ENCODE peak calls at places on chromosomes 13 and 19, in five cellular contexts. One of them, this sample, is unnamed. For H3K27me3, the result is how much of the 10 kb centered on the place peaks cover.

GRCh38 chr13:36088001-36088400 is 43.2 kb downstream of the DCLK1 start:
- DNase-seq in fibroblast of lung: peak
- DNase-seq in IMR-90: no peak
- DNase-seq in H1: no peak
- DNase-seq in HepG2: no peak
- DNase-seq in this sample: no peak

GRCh38 chr13:25018729-25019115 is 77.2 kb upstream of the PABPC3 start:
- DNase-seq in fibroblast of lung: no peak
- DNase-seq in IMR-90: no peak
- DNase-seq in H1: no peak
- DNase-seq in HepG2: no peak
- DNase-seq in this sample: no peak

GRCh38 chr13:25752957-25753540 is 298.8 kb downstream of the SHISA2 start:
- DNase-seq in fibroblast of lung: peak
- DNase-seq in IMR-90: peak
- DNase-seq in H1: no peak
- DNase-seq in HepG2: no peak
- DNase-seq in this sample: peak

GRCh38 chr13:65913173-65913572 is 1317.0 kb downstream of the PCDH9 start:
- DNase-seq in fibroblast of lung: peak
- DNase-seq in IMR-90: peak
- DNase-seq in H1: no peak
- DNase-seq in HepG2: no peak
- DNase-seq in this sample: peak

GRCh38 chr13:76955236-76955635 is 6.9 kb downstream of the ACOD1 start:
- DNase-seq in fibroblast of lung: no peak
- DNase-seq in IMR-90: no peak
- DNase-seq in H1: no peak
- DNase-seq in HepG2: no peak
- DNase-seq in this sample: no peak

GRCh38 chr13:51684076-51684475 is 99.8 kb downstream of the WDFY2 start:
- DNase-seq in fibroblast of lung: peak
- DNase-seq in IMR-90: peak
- DNase-seq in H1: no peak
- DNase-seq in HepG2: no peak
- DNase-seq in this sample: peak

GRCh38 chr19:30757836-30758617 is 385.8 kb downstream of the ZNF536 start:
- DNase-seq in fibroblast of lung: no peak
- DNase-seq in IMR-90: no peak
- DNase-seq in H1: no peak
- DNase-seq in HepG2: no peak
- DNase-seq in this sample: no peak

GRCh38 chr13:97256343-97256783 is 34.2 kb downstream of the MBNL2 start:
- DNase-seq in fibroblast of lung: peak
- DNase-seq in IMR-90: peak
- DNase-seq in H1: no peak
- DNase-seq in HepG2: peak
- DNase-seq in this sample: peak

GRCh38 chr19:17576758-17577532 is 21.5 kb downstream of the COLGALT1 start:
- DNase-seq in fibroblast of lung: peak
- DNase-seq in IMR-90: no peak
- DNase-seq in H1: peak
- DNase-seq in HepG2: no peak
- DNase-seq in this sample: no peak

GRCh38 chr19:49071860-49072547 is 495 bp downstream of the KCNA7 start:
- DNase-seq in fibroblast of lung: no peak
- DNase-seq in IMR-90: no peak
- DNase-seq in H1: peak
- DNase-seq in HepG2: no peak
- DNase-seq in this sample: no peak
- H3K27me3 ChIP-seq in fibroblast of lung: under half
- H3K27me3 ChIP-seq in IMR-90: under half
- H3K27me3 ChIP-seq in H1: half or more
- H3K27me3 ChIP-seq in HepG2: under half
- H3K27me3 ChIP-seq in this sample: under half

DNA sequence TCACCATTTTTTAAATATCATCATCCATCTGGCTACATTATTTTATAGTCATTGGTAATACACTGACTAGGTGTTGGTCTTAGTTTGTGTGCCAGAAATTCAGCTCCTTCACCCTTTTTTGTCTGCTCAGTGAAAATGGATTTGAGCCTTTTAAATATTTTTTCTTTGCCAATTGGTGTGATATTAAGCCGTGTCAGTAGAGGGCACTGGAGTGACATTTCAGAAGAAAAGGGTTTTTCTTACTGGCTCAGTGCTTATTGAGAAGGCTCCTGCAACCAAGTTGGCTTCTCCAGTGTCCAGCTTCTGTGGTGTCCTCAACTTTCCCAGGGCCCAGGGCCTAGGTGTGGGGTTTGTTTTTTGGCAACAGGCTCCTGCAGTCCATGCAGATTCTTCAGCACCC is 546.6 kb downstream of the DACH1 start:
- DNase-seq in fibroblast of lung: no peak
- DNase-seq in IMR-90: peak
- DNase-seq in H1: peak
- DNase-seq in HepG2: peak
- DNase-seq in this sample: no peak
- TF ChIP-seq CTCF in fibroblast of lung: peak
- TF ChIP-seq CTCF in IMR-90: peak
- TF ChIP-seq CTCF in H1: peak
- TF ChIP-seq CTCF in HepG2: peak
- TF ChIP-seq CTCF in this sample: peak

DNA sequence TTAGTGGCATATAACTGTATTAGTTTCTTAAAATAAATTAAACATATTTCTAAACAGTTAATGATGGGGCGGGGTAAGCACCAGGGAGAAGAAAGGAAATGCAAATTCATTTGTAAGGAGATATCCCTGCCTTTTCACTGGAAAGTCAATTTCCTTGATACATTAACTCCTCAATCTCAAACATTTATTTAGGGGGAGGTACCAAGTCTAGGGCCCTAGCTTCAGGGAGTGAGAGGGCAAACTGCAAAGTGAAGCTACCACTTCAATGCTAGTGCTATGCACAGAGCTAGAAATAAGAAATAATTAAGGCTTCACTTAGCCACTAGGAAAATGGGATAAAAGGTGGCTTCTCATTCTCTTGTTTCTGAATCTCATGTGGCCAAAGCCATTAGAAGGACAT is 115.3 kb upstream of the FNDC3A start:
- DNase-seq in fibroblast of lung: no peak
- DNase-seq in IMR-90: no peak
- DNase-seq in H1: no peak
- DNase-seq in HepG2: no peak
- DNase-seq in this sample: no peak
- H3K4me2 ChIP-seq in fibroblast of lung: no peak
- H3K4me2 ChIP-seq in IMR-90: no peak
- H3K4me2 ChIP-seq in H1: no peak
- H3K4me2 ChIP-seq in HepG2: no peak
- H3K4me2 ChIP-seq in this sample: no peak

DNA sequence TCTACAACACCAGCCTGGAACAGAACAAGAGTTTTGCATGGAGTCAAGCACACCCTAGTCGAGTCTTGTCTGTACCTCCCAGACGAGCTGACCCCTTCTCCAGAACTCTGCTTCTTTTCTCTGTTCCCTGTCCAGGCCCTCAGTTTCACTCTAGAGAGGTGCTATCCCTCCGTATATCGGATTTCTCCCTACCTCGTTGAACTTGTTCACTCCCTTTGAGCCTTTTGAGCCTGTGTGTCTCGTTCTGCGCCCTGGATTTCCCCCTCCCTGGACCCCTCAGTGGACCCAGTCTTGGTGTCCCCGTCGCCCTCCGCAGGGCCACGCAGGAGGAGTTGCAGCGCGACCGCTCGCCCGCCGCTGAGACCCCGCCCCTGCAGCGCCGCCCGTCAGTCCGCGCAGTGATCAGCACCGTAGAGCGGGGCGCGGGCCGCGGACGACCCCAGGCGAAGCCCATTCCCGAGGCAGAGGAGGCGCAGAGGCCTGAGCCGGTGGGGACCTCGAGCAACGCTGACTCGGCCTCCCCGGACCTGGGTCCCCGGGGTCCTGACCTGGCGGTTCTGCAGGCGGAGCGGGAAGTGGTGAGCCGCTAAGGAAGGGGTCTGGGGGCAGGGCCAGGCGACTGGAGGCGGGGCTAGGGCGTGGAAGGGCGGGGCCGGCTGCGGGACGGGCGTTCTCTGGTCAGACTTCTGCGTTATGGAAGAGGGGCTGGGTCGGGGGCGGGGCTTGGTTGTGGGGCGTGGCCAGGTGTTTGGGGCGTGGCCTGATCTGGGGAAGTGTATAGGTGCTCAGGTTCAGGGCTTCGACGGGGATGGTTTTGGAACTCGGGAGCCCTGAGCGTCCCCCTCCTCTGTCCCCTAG is 5.5 kb downstream of the EPS8L1 start:
- DNase-seq in fibroblast of lung: peak
- DNase-seq in IMR-90: peak
- DNase-seq in H1: peak
- DNase-seq in HepG2: peak
- DNase-seq in this sample: peak
- H3K27me3 ChIP-seq in fibroblast of lung: under half
- H3K27me3 ChIP-seq in IMR-90: half or more
- H3K27me3 ChIP-seq in H1: under half
- H3K27me3 ChIP-seq in HepG2: under half
- H3K27me3 ChIP-seq in this sample: half or more

DNA sequence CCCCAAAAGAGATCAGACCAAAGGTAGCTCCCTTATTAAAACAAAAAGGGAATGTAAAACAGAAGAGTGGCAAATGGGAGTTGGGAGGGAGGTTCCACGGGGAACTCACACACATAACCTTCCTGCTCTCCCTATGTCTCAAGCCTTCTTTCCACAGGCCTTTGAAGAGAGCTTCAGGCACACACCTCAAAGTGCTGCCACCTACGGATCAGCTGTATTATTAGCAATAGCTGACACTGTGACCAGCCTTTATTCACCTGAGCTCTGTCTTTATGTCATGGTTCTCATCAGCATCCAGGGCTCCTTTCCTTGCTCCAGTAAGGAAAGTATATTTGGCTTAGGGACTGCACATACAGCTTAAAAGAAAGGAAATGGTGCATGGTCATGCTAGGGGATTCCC is 11.3 kb downstream of the ZNF571 start:
- DNase-seq in fibroblast of lung: no peak
- DNase-seq in IMR-90: no peak
- DNase-seq in H1: no peak
- DNase-seq in HepG2: no peak
- DNase-seq in this sample: no peak
- TF ChIP-seq CTCF in fibroblast of lung: no peak
- TF ChIP-seq CTCF in IMR-90: no peak
- TF ChIP-seq CTCF in H1: peak
- TF ChIP-seq CTCF in HepG2: no peak
- TF ChIP-seq CTCF in this sample: no peak

GRCh38 chr13:102771298-102772041 is 2.1 kb downstream of the TEX30 start:
- DNase-seq in fibroblast of lung: no peak
- DNase-seq in IMR-90: no peak
- DNase-seq in H1: no peak
- DNase-seq in HepG2: peak
- DNase-seq in this sample: no peak

GRCh38 chr13:102772042-102772425 is 1.6 kb downstream of the TEX30 start:
- DNase-seq in fibroblast of lung: no peak
- DNase-seq in IMR-90: no peak
- DNase-seq in H1: no peak
- DNase-seq in HepG2: no peak
- DNase-seq in this sample: no peak

GRCh38 chr13:102768914-102769313 is 4.7 kb downstream of the TEX30 start:
- DNase-seq in fibroblast of lung: no peak
- DNase-seq in IMR-90: no peak
- DNase-seq in H1: no peak
- DNase-seq in HepG2: no peak
- DNase-seq in this sample: no peak

GRCh38 chr13:102770435-102770834 is 3.2 kb downstream of the TEX30 start:
- DNase-seq in fibroblast of lung: no peak
- DNase-seq in IMR-90: no peak
- DNase-seq in H1: no peak
- DNase-seq in HepG2: peak
- DNase-seq in this sample: no peak

DNA sequence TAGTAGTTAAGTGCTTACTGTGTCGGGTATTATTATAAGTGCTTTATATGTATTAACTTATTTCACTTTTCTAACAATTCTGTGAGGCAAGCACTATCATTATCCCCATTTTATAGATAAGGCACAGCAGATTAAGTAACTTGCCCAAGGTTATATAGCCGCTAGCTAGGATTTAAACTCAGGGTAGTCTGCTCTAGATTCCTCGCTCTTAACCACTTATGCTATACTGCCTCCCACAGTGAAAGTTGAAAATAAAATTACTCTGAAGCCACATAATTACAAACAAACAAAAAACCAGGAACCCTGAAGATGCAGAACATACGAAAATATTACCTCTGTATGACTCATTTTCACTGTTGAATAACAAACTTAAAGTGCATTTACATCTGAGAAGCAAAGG is 3.9 kb downstream of the TEX30 start:
- DNase-seq in fibroblast of lung: no peak
- DNase-seq in IMR-90: peak
- DNase-seq in H1: no peak
- DNase-seq in HepG2: no peak
- DNase-seq in this sample: no peak
- H3K4me2 ChIP-seq in fibroblast of lung: no peak
- H3K4me2 ChIP-seq in IMR-90: no peak
- H3K4me2 ChIP-seq in H1: no peak
- H3K4me2 ChIP-seq in HepG2: peak
- H3K4me2 ChIP-seq in this sample: no peak

GRCh38 chr13:111061338-111062045 is 53.6 kb upstream of the ARHGEF7 start:
- DNase-seq in fibroblast of lung: no peak
- DNase-seq in IMR-90: no peak
- DNase-seq in H1: no peak
- DNase-seq in HepG2: no peak
- DNase-seq in this sample: no peak

GRCh38 chr13:111064661-111065060 is 50.4 kb upstream of the ARHGEF7 start:
- DNase-seq in fibroblast of lung: no peak
- DNase-seq in IMR-90: no peak
- DNase-seq in H1: no peak
- DNase-seq in HepG2: no peak
- DNase-seq in this sample: no peak

GRCh38 chr13:111058796-111059506 is 56.2 kb upstream of the ARHGEF7 start:
- DNase-seq in fibroblast of lung: no peak
- DNase-seq in IMR-90: no peak
- DNase-seq in H1: no peak
- DNase-seq in HepG2: no peak
- DNase-seq in this sample: no peak

GRCh38 chr13:111060237-111060919 is 54.7 kb upstream of the ARHGEF7 start:
- DNase-seq in fibroblast of lung: no peak
- DNase-seq in IMR-90: no peak
- DNase-seq in H1: no peak
- DNase-seq in HepG2: no peak
- DNase-seq in this sample: no peak

DNA sequence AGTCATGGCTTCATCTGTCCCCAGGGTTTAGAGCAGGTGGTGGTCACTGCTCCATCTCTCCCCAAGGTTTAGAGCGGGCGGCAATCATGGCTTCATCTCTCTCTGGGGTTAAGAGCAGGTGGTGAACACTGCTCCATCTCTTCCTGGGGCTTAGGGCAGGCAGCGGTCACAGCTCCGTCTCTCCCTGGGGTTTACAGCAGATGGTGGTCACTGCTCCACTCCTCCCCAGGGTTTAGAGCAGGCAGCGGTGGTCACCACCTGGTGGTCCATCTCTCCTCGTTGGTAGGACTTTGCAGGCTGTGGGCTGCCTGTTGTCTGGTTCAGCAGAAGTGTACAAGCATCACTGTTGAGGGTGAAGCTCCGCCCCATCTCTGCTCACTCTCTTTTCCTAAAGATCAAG is 52.8 kb upstream of the ARHGEF7 start:
- DNase-seq in fibroblast of lung: no peak
- DNase-seq in IMR-90: no peak
- DNase-seq in H1: no peak
- DNase-seq in HepG2: no peak
- DNase-seq in this sample: no peak
- H3K27me3 ChIP-seq in fibroblast of lung: under half
- H3K27me3 ChIP-seq in IMR-90: under half
- H3K27me3 ChIP-seq in H1: under half
- H3K27me3 ChIP-seq in HepG2: under half
- H3K27me3 ChIP-seq in this sample: under half

This sample was measured in astrocyte.